ENCODE peak calls at places on chromosomes 2 and 18, in five cellular contexts. L is retinal pigment epithelial cell, I is A549, U is Peyer's patch, D is sigmoid colon. A is an unnamed sample.

GRCh38 chr2:42954227-42954962 is 162.0 kb upstream of the HAAO start:
- DNase-seq in U (no peak), I (no peak), D (no peak), L (no peak), A (no peak)

GRCh38 chr2:112161431-112162145 is 23.4 kb downstream of the FBLN7 start:
- DNase-seq in U (no peak), L (no peak), D (no peak), I (no peak), A (no peak)

GRCh38 chr2:5520352-5520996 is 171.7 kb upstream of the SOX11 start:
- DNase-seq in D (peak), U (no peak), L (peak), I (no peak), A (peak)

GRCh38 chr2:72924353-72925240 is 7.3 kb downstream of the EMX1 start:
- DNase-seq in I (no peak), U (peak), D (peak), L (no peak), A (no peak)

GRCh38 chr2:179031731-179032408 is 18.1 kb downstream of the CCDC141 start:
- DNase-seq in U (no peak), I (no peak), L (no peak), D (no peak), A (no peak)

GRCh38 chr2:163319006-163319405 is 416.8 kb downstream of the FIGN start:
- DNase-seq in U (no peak), I (no peak), L (no peak), D (no peak), A (no peak)

GRCh38 chr2:12196495-12196894 is 450.1 kb downstream of the LPIN1 start:
- DNase-seq in U (no peak), I (no peak), L (no peak), D (no peak), A (no peak)

GRCh38 chr2:237298323-237299118 is 115.4 kb downstream of the COL6A3 start:
- DNase-seq in D (no peak), L (peak), U (no peak), I (no peak), A (peak)

GRCh38 chr2:239339726-239340654 is 60.8 kb downstream of the HDAC4 start:
- DNase-seq in U (no peak), I (no peak), L (no peak), D (peak), A (no peak)

DNA sequence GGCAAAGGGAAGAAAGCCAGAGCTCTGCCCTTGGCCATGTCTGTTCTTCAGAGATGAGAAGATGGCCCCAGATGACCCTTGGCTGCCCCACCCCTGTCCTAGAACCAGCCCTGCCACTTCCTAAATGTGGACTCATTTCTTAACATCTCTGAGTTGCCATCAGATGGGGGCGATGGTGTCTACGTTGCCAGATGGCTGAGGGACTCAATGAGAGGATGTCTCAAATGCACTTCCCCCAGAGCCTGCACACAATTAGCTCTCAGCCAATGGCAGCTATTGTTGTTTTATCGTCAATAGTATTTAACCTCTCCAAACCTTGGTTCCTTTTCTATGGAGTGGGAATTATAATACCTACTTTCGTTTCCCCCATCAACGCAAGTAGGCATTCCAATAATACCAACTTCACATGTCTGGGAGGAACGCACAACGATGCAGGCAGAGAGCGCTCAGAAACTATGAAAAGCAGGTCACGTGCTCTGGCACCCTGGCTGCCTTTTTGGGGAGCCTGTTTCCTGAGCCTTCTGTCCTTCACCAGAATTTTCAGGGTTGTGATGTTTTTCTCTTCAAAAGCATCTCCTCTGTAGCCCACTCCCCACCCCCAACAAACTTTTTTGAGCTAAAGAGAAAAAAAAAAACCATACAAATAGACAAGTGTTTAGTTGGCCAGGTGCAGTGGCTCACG is 100.3 kb downstream of the MCFD2 start:
- DNase-seq in D (no peak), I (no peak), U (no peak), L (no peak), A (no peak)
- TF ChIP-seq CTCF in D (no peak), I (no peak), U (no peak), L (no peak), A (no peak)

GRCh38 chr2:70123051-70123828 is 36.0 kb downstream of the PCBP1 start:
- DNase-seq in I (no peak), D (peak), U (no peak), L (no peak), A (no peak)
- H3K4me3 ChIP-seq in I (peak), D (peak), U (peak), L (no peak), A (no peak)

GRCh38 chr2:124027182-124027581 is 2.1 kb downstream of the CNTNAP5 start:
- DNase-seq in D (no peak), U (no peak), L (peak), I (peak), A (peak)
- TF ChIP-seq CTCF in D (no peak), U (peak), L (peak), I (peak), A (peak)

DNA sequence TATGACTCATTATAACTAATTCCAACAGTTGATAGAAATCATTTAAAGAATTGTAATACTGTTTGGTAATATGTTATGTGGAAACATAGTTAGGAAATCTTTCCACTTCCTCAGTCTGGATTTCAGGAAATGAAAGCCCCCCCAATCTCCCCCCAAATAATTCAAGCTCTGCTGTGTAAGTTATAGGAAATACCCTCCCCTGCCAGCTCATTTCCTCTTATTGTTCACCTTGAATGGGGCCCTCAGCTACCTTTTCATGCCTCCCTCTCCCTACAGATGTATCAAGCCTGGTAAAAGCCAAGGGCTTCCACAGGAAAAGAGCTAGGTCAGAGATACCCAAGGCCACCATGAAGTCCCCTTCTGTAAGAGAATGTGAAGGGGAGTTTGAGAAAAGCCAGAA is 155.5 kb downstream of the CNTNAP5 start:
- DNase-seq in I (no peak), D (no peak), L (no peak), U (no peak), A (no peak)
- H3K4me3 ChIP-seq in I (no peak), D (no peak), L (no peak), U (no peak), A (no peak)

GRCh38 chr18:73520229-73520628 is 627.4 kb downstream of the FBXO15 start:
- DNase-seq in U (no peak), I (no peak), L (no peak), D (no peak), A (no peak)
- TF ChIP-seq CTCF in U (no peak), I (no peak), L (peak), D (no peak), A (no peak)